ENCODE peak calls at places on chromosomes 16 and 17, in seven cellular contexts. K is activated T-cell treated with anti-CD3 and anti-CD28 coated beads, Interleukin-2, amount 50 U/mL, for 1 hour; A is C1 segment of cervical spinal cord; B is hypothalamus; X is mucosa of descending colon; L is ascending aorta; T is GDM1. O is an unnamed sample.

GRCh38 chr17:52938623-52939230 is 780.2 kb upstream of the CA10 start:
- DNase-seq in A (no peak), L (no peak), T (no peak), K (no peak), B (no peak), X (no peak), O (no peak)

GRCh38 chr17:76585649-76586593 is at the start of gene ST6GALNAC2:
- DNase-seq in X (peak), A (no peak), T (peak), K (peak), L (peak), B (no peak), O (peak)

GRCh38 chr16:48365030-48365600 is 20.1 kb downstream of the SIAH1 start:
- DNase-seq in T (no peak), L (no peak), B (no peak), K (no peak), A (no peak), X (no peak), O (no peak)

GRCh38 chr16:19520861-19521331 is 1.0 kb downstream of the GDE1 start:
- DNase-seq in B (no peak), X (peak), L (no peak), T (peak), A (no peak), K (no peak), O (peak)

GRCh38 chr17:41813699-41814124 is 908 bp downstream of the FKBP10 start:
- DNase-seq in L (no peak), A (no peak), B (no peak), K (no peak), X (no peak), T (no peak), O (no peak)

GRCh38 chr17:14048169-14048568 is 21.1 kb upstream of the COX10 start:
- DNase-seq in T (no peak), B (no peak), X (no peak), L (no peak), A (no peak), K (no peak), O (no peak)

GRCh38 chr17:20611314-20611713 is 31.8 kb downstream of the CDRT15L2 start:
- DNase-seq in A (no peak), L (no peak), X (no peak), T (no peak), B (no peak), K (no peak), O (no peak)

GRCh38 chr16:30921748-30922419 is 1.5 kb upstream of the FBXL19 start:
- DNase-seq in B (peak), A (peak), K (peak), T (peak), L (peak), X (peak), O (peak)

GRCh38 chr17:18259621-18260331 is 686 bp upstream of the MIEF2 start:
- DNase-seq in A (no peak), B (no peak), T (no peak), K (no peak), X (no peak), L (no peak), O (no peak)

GRCh38 chr16:88730632-88731607 is 24.6 kb downstream of the CTU2 start:
- DNase-seq in X (no peak), B (no peak), A (no peak), T (no peak), L (no peak), K (no peak), O (peak)

GRCh38 chr16:15035163-15035729 is 20.6 kb downstream of the NTAN1 start:
- DNase-seq in K (no peak), X (no peak), B (no peak), T (no peak), A (no peak), L (no peak), O (no peak)

GRCh38 chr16:13012591-13012990 is 111.2 kb downstream of the SHISA9 start:
- DNase-seq in L (no peak), A (no peak), B (peak), K (no peak), T (no peak), X (no peak), O (no peak)

GRCh38 chr16:16148755-16149154 is 74.5 kb downstream of the ABCC6 start:
- DNase-seq in K (no peak), B (no peak), T (no peak), L (no peak), X (peak), A (no peak), O (no peak)

GRCh38 chr17:27296427-27296979 is 2.6 kb downstream of the WSB1 start:
- DNase-seq in L (no peak), T (no peak), B (no peak), K (no peak), X (no peak), A (no peak), O (peak)

GRCh38 chr17:18258356-18259038 is at the start of gene FLII:
- DNase-seq in K (peak), X (peak), L (peak), A (peak), B (peak), T (no peak), O (no peak)

GRCh38 chr16:3793161-3793576 is 75.8 kb upstream of the TRAP1 start:
- DNase-seq in K (no peak), B (no peak), X (no peak), A (no peak), L (peak), T (no peak), O (peak)

GRCh38 chr17:53006006-53006405 is 816.7 kb upstream of the KIF2B start:
- DNase-seq in B (no peak), X (no peak), T (no peak), K (no peak), A (no peak), L (no peak), O (no peak)

GRCh38 chr16:29824589-29825144 is 4.4 kb downstream of the MVP start:
- DNase-seq in X (no peak), T (no peak), B (no peak), L (no peak), A (no peak), K (no peak), O (peak)

O was measured in astrocyte of the spinal cord.